ENCODE peak calls at places on chromosomes 1 and 21, in eight cellular contexts. B is aorta, M is sigmoid colon, O is right lobe of liver, Z is adrenal gland, Y is cardiac muscle cell, A is Peyer's patch, I is K562. E is an unnamed sample.

GRCh38 chr1:158121604-158122254 is 59.0 kb upstream of the CD1D start:
- DNase-seq in I (peak; percentile 41), O (no peak), M (no peak), Y (peak; percentile 65), Z (peak; percentile 52), B (no peak), A (peak; percentile 38), E (no peak)

GRCh38 chr21:14560555-14560954 is 14.4 kb upstream of the SAMSN1 start:
- DNase-seq in O (no peak), A (no peak), Z (no peak), Y (no peak), M (no peak), I (no peak), B (no peak), E (no peak)

GRCh38 chr1:84407524-84408318 is 9.4 kb downstream of the DNASE2B start:
- DNase-seq in Y (no peak), I (no peak), Z (no peak), M (no peak), A (no peak), B (no peak), O (no peak), E (no peak)

GRCh38 chr1:147215540-147215916 is 9.6 kb downstream of the FMO5 start:
- DNase-seq in O (no peak), M (no peak), I (no peak), Y (no peak), B (no peak), A (no peak), Z (no peak), E (no peak)

GRCh38 chr1:216823731-216824130 is 100.5 kb upstream of the ESRRG start:
- DNase-seq in O (no peak), Y (no peak), Z (no peak), B (no peak), M (no peak), A (no peak), I (no peak), E (no peak)

GRCh38 chr21:46028547-46029200 is 47.1 kb downstream of the COL6A1 start:
- DNase-seq in A (no peak), O (no peak), B (no peak), Y (no peak), M (peak; percentile 70), I (no peak), Z (no peak), E (no peak)

GRCh38 chr1:119660253-119661078 is 12.4 kb upstream of the ZNF697 start:
- DNase-seq in M (no peak), O (no peak), Z (no peak), Y (no peak), I (no peak), A (no peak), B (no peak), E (no peak)

GRCh38 chr1:209831615-209832014 is 3.8 kb downstream of the UTP25 start:
- DNase-seq in A (no peak), Y (no peak), I (no peak), B (no peak), O (no peak), M (no peak), Z (no peak), E (no peak)

GRCh38 chr1:21518774-21519455 is 9.7 kb downstream of the ALPL start:
- DNase-seq in Y (no peak), I (no peak), O (no peak), Z (no peak), B (no peak), A (peak; percentile 63), M (no peak), E (no peak)

GRCh38 chr1:113292660-113293626 is 97.4 kb upstream of the MAGI3 start:
- DNase-seq in M (no peak), Z (no peak), O (no peak), I (no peak), A (no peak), B (no peak), Y (no peak), E (no peak)

GRCh38 chr1:56532359-56532696 is 47.0 kb downstream of the PLPP3 start:
- DNase-seq in Z (no peak), O (no peak), A (no peak), I (no peak), M (no peak), B (no peak), Y (no peak), E (no peak)
- H3K27ac ChIP-seq in Z (no peak overlapping the region), O (peak overlapping the region; percentile 27), A (no peak overlapping the region), I (no peak overlapping the region), M (no peak overlapping the region), B (no peak overlapping the region), Y (peak overlapping the region; percentile 4), E (no peak overlapping the region)

GRCh38 chr1:52629021-52629643 is 3.8 kb upstream of the SHISAL2A start:
- DNase-seq in Z (no peak), B (no peak), Y (peak; percentile 20), O (no peak), I (no peak), A (peak; percentile 53), M (no peak), E (no peak)
- H3K4me1 ChIP-seq in Z (peaks cover 15% of the 10 kb centered on the region), B (no peaks in the 10 kb centered on the region), Y (peaks cover 5% of the 10 kb centered on the region), O (no peaks in the 10 kb centered on the region), I (peaks cover 8% of the 10 kb centered on the region), A (peaks cover 7% of the 10 kb centered on the region), M (no peaks in the 10 kb centered on the region), E (no peaks in the 10 kb centered on the region)

GRCh38 chr1:9448132-9449105 is 90.8 kb upstream of the SLC25A33 start:
- DNase-seq in Y (no peak), B (peak; percentile 51), Z (no peak), O (no peak), A (no peak), M (no peak), I (no peak), E (no peak)
- H3K27ac ChIP-seq in Y (no peak overlapping the region), B (no peak overlapping the region), Z (no peak overlapping the region), O (peak overlapping the region; percentile 94), A (no peak overlapping the region), M (peak overlapping the region; percentile 79), I (no peak overlapping the region), E (no peak overlapping the region)

GRCh38 chr1:43858324-43858723 is 75.3 kb upstream of the ARTN start:
- DNase-seq in I (no peak), M (peak; percentile 84), Y (peak; percentile 67), Z (peak; percentile 73), A (no peak), O (no peak), B (no peak), E (peak; percentile 77)

GRCh38 chr1:43854473-43854872 is 79.1 kb upstream of the ARTN start:
- DNase-seq in Z (no peak), I (no peak), Y (no peak), M (no peak), B (no peak), O (no peak), A (no peak), E (no peak)

GRCh38 chr1:43853161-43853921 is 80.3 kb upstream of the ARTN start:
- DNase-seq in B (peak; percentile 81), I (no peak), Y (no peak), Z (peak; percentile 59), M (peak; percentile 79), O (no peak), A (peak; percentile 25), E (peak; percentile 79)

GRCh38 chr1:43856188-43856587 is 77.4 kb upstream of the ARTN start:
- DNase-seq in B (no peak), Y (no peak), Z (no peak), M (no peak), A (peak; percentile 2), O (no peak), I (no peak), E (no peak)

DNA sequence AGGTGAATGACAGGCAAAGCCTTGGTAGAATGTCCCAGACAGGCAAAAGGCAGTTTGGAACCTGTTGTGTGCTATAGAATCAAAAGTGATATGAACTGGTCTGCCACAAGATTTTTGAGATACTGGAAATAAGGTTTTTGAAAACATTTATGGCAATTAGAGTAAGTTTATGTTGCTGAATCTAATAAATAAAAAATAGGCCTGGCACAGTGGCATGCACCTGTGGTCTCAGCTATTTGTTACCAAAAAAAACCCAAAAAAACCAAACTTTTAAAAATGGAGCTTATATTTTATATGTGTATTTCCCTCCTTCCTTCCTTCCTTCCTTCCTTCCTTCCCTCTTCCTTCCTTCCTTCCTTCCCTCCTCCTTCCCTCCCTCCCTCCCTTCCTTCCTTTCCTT is 76.4 kb upstream of the ARTN start:
- DNase-seq in O (no peak), M (no peak), B (no peak), I (no peak), Z (no peak), Y (no peak), A (no peak), E (no peak)
- H3K4me1 ChIP-seq in O (no peaks in the 10 kb centered on the region), M (no peaks in the 10 kb centered on the region), B (no peaks in the 10 kb centered on the region), I (no peaks in the 10 kb centered on the region), Z (peaks cover 21% of the 10 kb centered on the region), Y (peaks cover 12% of the 10 kb centered on the region), A (no peaks in the 10 kb centered on the region), E (peaks cover 15% of the 10 kb centered on the region)

GRCh38 chr21:31564439-31564838 is 95.1 kb upstream of the SOD1 start:
- DNase-seq in B (peak; percentile 9), A (no peak), M (no peak), O (no peak), Y (no peak), I (no peak), Z (no peak), E (no peak)
- H3K27ac ChIP-seq in B (no peak overlapping the region), A (no peak overlapping the region), M (no peak overlapping the region), O (no peak overlapping the region), Y (no peak overlapping the region), I (no peak overlapping the region), Z (no peak overlapping the region), E (no peak overlapping the region)

GRCh38 chr1:111723871-111724270 is 15.3 kb downstream of the INKA2 start:
- DNase-seq in Z (no peak), A (no peak), I (no peak), O (no peak), M (no peak), B (no peak), Y (no peak), E (no peak)
- H3K4me1 ChIP-seq in Z (no peaks in the 10 kb centered on the region), A (no peaks in the 10 kb centered on the region), I (peaks cover 5% of the 10 kb centered on the region), O (no peaks in the 10 kb centered on the region), M (no peaks in the 10 kb centered on the region), B (no peaks in the 10 kb centered on the region), Y (peaks cover 10% of the 10 kb centered on the region), E (peaks cover 33% of the 10 kb centered on the region)

GRCh38 chr1:226029093-226029496 is 30.0 kb upstream of the SDE2 start:
- DNase-seq in O (peak; percentile 79), M (no peak), B (no peak), Y (no peak), I (no peak), Z (no peak), A (peak; percentile 73), E (no peak)
- H3K27ac ChIP-seq in O (peak overlapping the region; percentile 64), M (no peak overlapping the region), B (no peak overlapping the region), Y (no peak overlapping the region), I (peak overlapping the region; percentile 15), Z (no peak overlapping the region), A (peak overlapping the region; percentile 62), E (no peak overlapping the region)

GRCh38 chr1:207747627-207748492 is 4.0 kb upstream of the CD46 start:
- DNase-seq in I (no peak), A (no peak), O (no peak), B (no peak), M (no peak), Z (no peak), Y (no peak), E (no peak)
- H3K4me1 ChIP-seq in I (peaks cover 58% of the 10 kb centered on the region), A (no peaks in the 10 kb centered on the region), O (no peaks in the 10 kb centered on the region), B (no peaks in the 10 kb centered on the region), M (no peaks in the 10 kb centered on the region), Z (peaks cover 34% of the 10 kb centered on the region), Y (no peaks in the 10 kb centered on the region), E (peaks cover 24% of the 10 kb centered on the region)

E was measured in upper lobe of right lung.